ENCODE peak calls at places on chromosomes 12 and 14, in nine cellular contexts. W, N, P, D, H, R, Z, C and U are unnamed samples.

GRCh38 chr14:87979689-87980088 is 13.3 kb downstream of the GALC start:
- DNase-seq in D (no peak), P (no peak), C (no peak), N (no peak), W (no peak), H (no peak), Z (no peak), R (no peak), U (no peak)

GRCh38 chr14:64726585-64726890 is 22.3 kb downstream of the PLEKHG3 start:
- DNase-seq in R (no peak), W (no peak), Z (no peak), P (peak; percentile 96), C (peak; percentile 67), H (peak; percentile 27), N (no peak), D (peak; percentile 60), U (no peak)

GRCh38 chr14:63214417-63215196 is 10.4 kb downstream of the RHOJ start:
- DNase-seq in R (no peak), H (no peak), D (no peak), C (no peak), P (no peak), W (no peak), N (peak; percentile 49), Z (no peak), U (no peak)

GRCh38 chr12:51471465-51471864 is 46.8 kb downstream of the SLC4A8 start:
- DNase-seq in Z (no peak), C (no peak), P (no peak), W (no peak), R (no peak), N (peak; percentile 3), D (no peak), H (no peak), U (no peak)

GRCh38 chr12:93990832-93991748 is 157.3 kb upstream of the PLXNC1 start:
- DNase-seq in P (peak; percentile 29), N (peak; percentile 58), H (no peak), W (no peak), D (peak; percentile 58), R (no peak), Z (no peak), C (peak; percentile 73), U (no peak)

GRCh38 chr12:13071305-13072280 is 27.4 kb downstream of the FAM234B start:
- DNase-seq in Z (no peak), D (no peak), W (no peak), P (peak; percentile 68), C (no peak), N (no peak), R (no peak), H (peak; percentile 92), U (no peak)

GRCh38 chr12:99054601-99055128 is 409.6 kb downstream of the APAF1 start:
- DNase-seq in Z (no peak), D (no peak), W (no peak), H (no peak), P (no peak), R (no peak), C (no peak), N (no peak), U (no peak)

GRCh38 chr14:76947078-76947837 is 81.2 kb downstream of the IRF2BPL start:
- DNase-seq in R (peak; percentile 66), D (peak; percentile 74), N (peak; percentile 95), C (peak; percentile 83), Z (peak; percentile 93), W (no peak), H (peak; percentile 82), P (peak; percentile 82), U (peak; percentile 87)

GRCh38 chr14:25400607-25401206 is 350.8 kb upstream of the STXBP6 start:
- DNase-seq in D (peak; percentile 43), W (peak; percentile 15), R (no peak), H (peak; percentile 54), Z (no peak), C (peak; percentile 60), N (peak; percentile 58), P (peak; percentile 61), U (no peak)

GRCh38 chr14:67418368-67419174 is 6.6 kb upstream of the PLEK2 start:
- DNase-seq in Z (no peak), W (no peak), N (no peak), R (no peak), D (no peak), P (peak; percentile 92), H (no peak), C (no peak), U (no peak)

GRCh38 chr14:54766276-54767138 is 136.1 kb downstream of the GCH1 start:
- DNase-seq in Z (no peak), W (no peak), P (no peak), R (no peak), H (no peak), D (no peak), C (no peak), N (no peak), U (no peak)

GRCh38 chr12:108839011-108839889 is 18.1 kb downstream of the SSH1 start:
- DNase-seq in H (no peak), R (no peak), Z (no peak), P (no peak), N (peak; percentile 89), W (no peak), C (no peak), D (no peak), U (no peak)

GRCh38 chr12:6369916-6370575 is 5.3 kb downstream of the SCNN1A start:
- DNase-seq in N (no peak), R (no peak), D (no peak), Z (no peak), W (no peak), P (no peak), H (no peak), C (peak; percentile 39), U (peak; percentile 31)

GRCh38 chr12:121776190-121777098 is 17.0 kb downstream of the RHOF start:
- DNase-seq in R (peak; percentile 90), D (no peak), C (peak; percentile 60), H (peak; percentile 65), N (peak; percentile 65), Z (peak; percentile 84), P (peak; percentile 69), W (no peak), U (peak; percentile 80)

DNA sequence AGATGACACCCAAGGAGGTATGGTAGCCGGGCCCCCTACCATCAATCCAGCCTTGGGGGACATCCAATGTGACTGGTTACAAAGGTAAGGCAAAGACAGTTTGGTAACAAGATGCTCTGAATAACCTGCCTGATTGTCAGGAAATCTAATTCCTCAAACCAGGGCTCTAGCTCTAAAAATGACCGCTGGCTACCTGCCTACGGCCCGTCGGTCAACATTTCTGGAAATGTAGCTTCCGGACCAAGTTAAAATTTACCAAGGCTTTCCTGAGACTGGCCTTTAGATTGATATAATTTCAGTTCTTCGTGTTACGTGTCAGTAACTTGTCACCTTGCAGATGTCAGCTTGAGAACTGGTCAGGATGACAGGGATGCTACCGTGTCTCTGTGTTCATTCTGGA is 34.2 kb upstream of the FOXN3 start:
- DNase-seq in C (no peak), H (no peak), R (no peak), P (no peak), D (no peak), Z (no peak), W (no peak), N (no peak), U (peak; percentile 2)
- TF ChIP-seq CTCF in C (no peak), H (no peak), R (no peak), P (no peak), D (no peak), Z (no peak), W (no peak), N (no peak), U (no peak)

GRCh38 chr14:100386121-100386520 is 63.0 kb downstream of the SLC25A47 start:
- DNase-seq in W (no peak), P (no peak), N (peak; percentile 59), C (peak; percentile 62), D (no peak), R (no peak), H (no peak), Z (no peak), U (no peak)

GRCh38 chr14:100386846-100387245 is 63.7 kb downstream of the SLC25A47 start:
- DNase-seq in P (no peak), C (no peak), W (no peak), Z (no peak), N (no peak), H (no peak), D (no peak), R (no peak), U (no peak)

GRCh38 chr14:100384277-100384676 is 61.1 kb downstream of the SLC25A47 start:
- DNase-seq in W (no peak), H (no peak), R (no peak), N (no peak), C (no peak), D (no peak), Z (no peak), P (no peak), U (no peak)

GRCh38 chr14:100383727-100384158 is 60.6 kb downstream of the SLC25A47 start:
- DNase-seq in P (peak; percentile 66), C (peak; percentile 71), Z (peak; percentile 61), W (no peak), N (peak; percentile 69), D (peak; percentile 48), H (peak; percentile 10), R (peak; percentile 55), U (peak; percentile 36)

DNA sequence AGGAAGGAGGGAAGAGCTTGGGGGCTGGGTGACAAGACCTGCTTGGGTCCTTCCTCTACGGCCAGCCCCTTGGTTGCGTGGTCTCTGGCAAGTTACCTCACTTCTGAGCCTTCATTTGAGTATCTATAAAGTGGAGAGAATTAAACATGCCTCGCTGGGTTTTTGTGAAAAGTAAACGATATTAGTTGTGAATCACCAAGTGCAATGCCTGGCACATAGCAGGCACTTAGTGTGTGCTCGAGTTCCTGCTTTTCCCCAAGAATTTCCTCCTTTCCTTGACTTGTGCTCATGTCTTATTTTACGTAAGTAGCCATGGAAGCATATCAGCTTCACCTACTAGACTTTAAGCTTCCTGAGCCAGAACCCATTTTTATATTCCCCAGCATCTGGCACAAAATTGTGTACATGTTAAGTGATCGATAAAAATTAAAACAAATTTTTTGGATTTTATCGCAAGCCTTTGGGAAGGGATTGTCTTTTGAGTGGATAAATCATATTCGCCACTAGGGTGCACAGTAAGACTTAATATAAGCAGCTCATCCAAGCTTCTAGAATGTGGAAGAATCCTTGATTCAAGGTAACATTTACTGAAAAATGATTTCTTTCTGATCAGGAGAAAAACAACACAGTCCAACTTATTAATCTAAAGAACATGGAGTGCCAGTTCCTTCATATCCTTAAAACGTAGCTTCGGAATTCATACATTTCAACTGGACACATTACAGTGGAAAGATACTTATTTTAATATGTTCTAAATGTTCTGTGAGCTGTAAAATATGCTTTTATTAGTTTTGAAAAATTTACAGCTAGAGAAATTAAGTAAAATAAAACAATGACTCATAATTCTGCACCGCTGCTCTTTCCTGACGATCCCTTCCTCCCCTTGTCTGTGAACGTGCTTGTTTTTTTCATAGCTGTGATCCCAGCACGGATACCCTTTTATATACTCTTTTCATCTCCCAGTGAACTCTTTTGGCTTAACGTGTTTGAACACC is 62.0 kb downstream of the SLC25A47 start:
- DNase-seq in P (peak; percentile 65), D (peak; percentile 60), R (no peak), W (no peak), N (peak; percentile 84), H (no peak), C (peak; percentile 91), Z (no peak), U (no peak)
- H3K4me3 ChIP-seq in P (no peak overlapping the region), D (no peak overlapping the region), R (no peak overlapping the region), W (peak overlapping the region; percentile 15), N (no peak overlapping the region), H (no peak overlapping the region), C (no peak overlapping the region), Z (no peak overlapping the region), U (no peak overlapping the region)

GRCh38 chr14:102213984-102214658 is 74.4 kb downstream of the WDR20 start:
- DNase-seq in P (peak; percentile 9), W (no peak), D (no peak), Z (no peak), N (no peak), H (no peak), R (no peak), C (no peak), U (no peak)
- TF ChIP-seq CTCF in P (peak; percentile 22), W (no peak), D (peak; percentile 25), Z (no peak), N (peak; percentile 20), H (no peak), R (no peak), C (peak; percentile 26), U (no peak)

GRCh38 chr14:94110552-94111181 is at the start of gene IFI27:
- DNase-seq in N (peak; percentile 64), W (no peak), H (no peak), R (no peak), P (peak; percentile 32), D (no peak), Z (no peak), C (peak; percentile 53), U (peak; percentile 46)
- H3K4me3 ChIP-seq in N (no peak within 1 kb of the TSS), W (no peak within 1 kb of the TSS), H (no peak within 1 kb of the TSS), R (no peak within 1 kb of the TSS), P (no peak within 1 kb of the TSS), D (no peak within 1 kb of the TSS), Z (peak within 1 kb of the TSS; percentile 14), C (no peak within 1 kb of the TSS), U (peak within 1 kb of the TSS; percentile 17)